ENCODE peak calls at places on chromosomes 13 and 19, in four cellular contexts. S is K562, Z is HepG2, D is GM12878. T is an unnamed sample.

GRCh38 chr19:13882841-13883240 is 5.9 kb downstream of the NANOS3 start:
- DNase-seq in S (no peak), Z (no peak), D (no peak), T (no peak)

GRCh38 chr13:25423831-25424230 is 52.1 kb downstream of the ATP8A2 start:
- DNase-seq in S (no peak), Z (no peak), D (no peak), T (no peak)

GRCh38 chr19:18942692-18943091 is 1.7 kb upstream of the HOMER3 start:
- DNase-seq in S (no peak), Z (no peak), D (no peak), T (no peak)

GRCh38 chr13:77779461-77780272 is 82.2 kb downstream of the SLAIN1 start:
- DNase-seq in S (peak), Z (peak), D (peak), T (no peak)

GRCh38 chr13:45627656-45628055 is 12.1 kb upstream of the ERICH6B start:
- DNase-seq in S (no peak), Z (no peak), D (no peak), T (no peak)

GRCh38 chr19:3087769-3088168 is 6.4 kb upstream of the GNA11 start:
- DNase-seq in S (no peak), Z (no peak), D (no peak), T (no peak)

GRCh38 chr13:79245937-79246574 is 160.0 kb downstream of the RBM26 start:
- DNase-seq in S (no peak), Z (no peak), D (peak), T (no peak)

GRCh38 chr13:26220575-26220974 is 1.5 kb downstream of the RNF6 start:
- DNase-seq in S (peak), Z (no peak), D (no peak), T (no peak)

GRCh38 chr13:39597828-39598227 is 5.2 kb downstream of the LHFPL6 start:
- DNase-seq in S (no peak), Z (no peak), D (no peak), T (no peak)

GRCh38 chr13:30235206-30235605 is 72.1 kb downstream of the KATNAL1 start:
- DNase-seq in S (no peak), Z (no peak), D (no peak), T (no peak)

GRCh38 chr13:77697208-77698103 is at the start of gene SLAIN1:
- DNase-seq in S (peak), Z (peak), D (no peak), T (peak)

GRCh38 chr19:41866284-41866683 is 6.2 kb downstream of the RPS19 start:
- DNase-seq in S (no peak), Z (no peak), D (no peak), T (no peak)

GRCh38 chr19:13058951-13059660 is 43.6 kb downstream of the LYL1 start:
- DNase-seq in S (no peak), Z (no peak), D (no peak), T (no peak)

DNA sequence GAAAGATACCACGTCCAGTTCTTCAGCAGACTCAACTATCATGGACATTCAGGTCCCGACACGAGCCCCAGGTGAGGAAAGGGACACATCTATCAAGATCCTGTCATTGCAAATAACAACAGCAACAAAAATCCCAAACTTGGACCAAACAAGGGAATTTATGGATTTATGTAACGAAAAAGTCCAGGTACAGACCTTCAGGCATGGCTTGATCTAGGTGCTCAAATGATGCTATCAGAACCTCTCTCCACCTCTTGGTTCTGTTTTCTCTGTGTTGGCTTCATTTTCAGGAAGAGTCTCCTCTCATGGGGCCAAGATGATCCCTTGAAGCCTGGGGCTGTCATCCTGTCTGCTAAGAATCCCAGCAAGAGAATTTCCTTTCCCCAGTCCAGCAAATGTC is 2.9 kb downstream of the FXYD5 start:
- DNase-seq in S (no peak), Z (no peak), D (no peak), T (no peak)
- TF ChIP-seq BRCA1 in S (no peak), Z (no peak), D (no peak), T (no peak)

GRCh38 chr19:44643605-44644390 is at the start of gene PVR:
- DNase-seq in S (peak), Z (peak), D (no peak), T (peak)
- H3K27ac ChIP-seq in S (peak), Z (peak), D (no peak), T (no peak)

GRCh38 chr19:32674153-32674958 is 624 bp downstream of the ANKRD27 start:
- DNase-seq in S (no peak), Z (no peak), D (no peak), T (no peak)

GRCh38 chr19:32676186-32676894 is 692 bp downstream of the RGS9BP start:
- DNase-seq in S (no peak), Z (no peak), D (no peak), T (peak)

GRCh38 chr19:32674959-32675719 is at the start of gene ANKRD27:
- DNase-seq in S (peak), Z (peak), D (peak), T (peak)

GRCh38 chr19:32676895-32677359 is 1.3 kb downstream of the RGS9BP start:
- DNase-seq in S (no peak), Z (no peak), D (no peak), T (no peak)

GRCh38 chr19:32675720-32676185 is at the start of gene RGS9BP:
- DNase-seq in S (peak), Z (peak), D (no peak), T (no peak)
- TF ChIP-seq BRCA1 in S (no peak), Z (no peak), D (no peak), T (no peak)

GRCh38 chr19:1632462-1633268 is 19.8 kb downstream of the TCF3 start:
- DNase-seq in S (peak), Z (no peak), D (no peak), T (no peak)
- H3K27ac ChIP-seq in S (peak), Z (no peak), D (no peak), T (no peak)

GRCh38 chr13:113138792-113139551 is 16.4 kb downstream of the F10 start:
- DNase-seq in S (peak), Z (peak), D (no peak), T (no peak)
- TF ChIP-seq BRCA1 in S (no peak), Z (no peak), D (no peak), T (no peak)

GRCh38 chr19:6099633-6100032 is 10.7 kb downstream of the RFX2 start:
- DNase-seq in S (no peak), Z (no peak), D (no peak), T (no peak)
- H3K27ac ChIP-seq in S (peak), Z (no peak), D (no peak), T (no peak)